ENCODE peak calls at places on chromosomes 5 and 9, in six cellular contexts. F is spleen, S is HepG2, O is A549, G is heart left ventricle, K is sigmoid colon. X is an unnamed sample. For H3K4me1 and H3K9me3, the result is how much of the 10 kb centered on the place peaks cover.

GRCh38 chr5:55160493-55161209 is 680 bp downstream of the GPX8 start:
- DNase-seq in S (no peak), F (no peak), K (peak), O (peak), G (peak), X (no peak)

GRCh38 chr5:147509710-147510651 is at the start of gene DPYSL3:
- DNase-seq in G (peak), F (peak), K (peak), O (peak), S (no peak), X (peak)

GRCh38 chr5:4614088-4614487 is 526.0 kb upstream of the ADAMTS16 start:
- DNase-seq in S (no peak), K (no peak), G (no peak), O (no peak), F (no peak), X (no peak)

GRCh38 chr9:93654351-93654961 is 78.1 kb downstream of the PHF2 start:
- DNase-seq in O (no peak), K (peak), S (no peak), G (no peak), F (peak), X (peak)

GRCh38 chr5:143002459-143003327 is 232.5 kb downstream of the ARHGAP26 start:
- DNase-seq in O (peak), S (no peak), F (peak), G (no peak), K (no peak), X (no peak)

GRCh38 chr5:5409151-5409810 is 13.2 kb upstream of the ICE1 start:
- DNase-seq in S (no peak), F (no peak), G (no peak), K (no peak), O (no peak), X (no peak)

GRCh38 chr5:149680810-149681221 is 49.3 kb upstream of the PPARGC1B start:
- DNase-seq in K (peak), S (no peak), F (peak), O (no peak), G (peak), X (peak)

GRCh38 chr5:84825616-84826015 is 440.9 kb upstream of the EDIL3 start:
- DNase-seq in G (no peak), K (no peak), S (no peak), F (no peak), O (no peak), X (no peak)

GRCh38 chr5:7576023-7576715 is 180.2 kb downstream of the ADCY2 start:
- DNase-seq in S (no peak), F (no peak), K (peak), G (no peak), O (no peak), X (no peak)

GRCh38 chr5:149256451-149256850 is 15.2 kb upstream of the AFAP1L1 start:
- DNase-seq in K (no peak), F (no peak), S (no peak), O (no peak), G (no peak), X (no peak)

GRCh38 chr5:179296150-179296821 is 49.0 kb downstream of the ADAMTS2 start:
- DNase-seq in O (no peak), S (no peak), G (no peak), F (peak), K (peak), X (peak)

GRCh38 chr9:33445389-33445881 is 2.0 kb downstream of the AQP3 start:
- DNase-seq in K (no peak), G (no peak), S (no peak), O (no peak), F (no peak), X (peak)

GRCh38 chr5:137921931-137922330 is 32.7 kb downstream of the PKD2L2 start:
- DNase-seq in S (no peak), F (no peak), O (no peak), G (no peak), K (no peak), X (no peak)

GRCh38 chr5:10628601-10629000 is 64.7 kb downstream of the ANKRD33B start:
- DNase-seq in O (no peak), G (no peak), S (no peak), K (peak), F (no peak), X (no peak)

GRCh38 chr5:139134906-139135305 is 63.3 kb downstream of the SIL1 start:
- DNase-seq in F (no peak), O (no peak), S (no peak), G (no peak), K (no peak), X (no peak)

GRCh38 chr9:14396171-14396570 is 82.2 kb upstream of the NFIB start:
- DNase-seq in G (peak), S (no peak), F (no peak), K (no peak), O (no peak), X (no peak)

GRCh38 chr5:92180406-92180805 is 797.3 kb upstream of the ARRDC3 start:
- DNase-seq in O (no peak), S (no peak), G (no peak), F (no peak), K (no peak), X (no peak)

GRCh38 chr5:157513182-157513581 is 53.2 kb downstream of the NIPAL4 start:
- DNase-seq in K (no peak), G (no peak), S (no peak), O (no peak), F (no peak), X (peak)

GRCh38 chr5:76082790-76083554 is at the start of gene SV2C:
- DNase-seq in S (no peak), G (peak), K (no peak), F (peak), O (no peak), X (peak)

GRCh38 chr5:117488976-117489500 is 914.4 kb upstream of the SEMA6A start:
- DNase-seq in O (no peak), F (no peak), S (no peak), K (no peak), G (no peak), X (no peak)

GRCh38 chr9:36118706-36119105 is 17.8 kb upstream of the GLIPR2 start:
- DNase-seq in S (no peak), K (no peak), F (no peak), O (no peak), G (no peak), X (no peak)

GRCh38 chr9:114317665-114318357 is 5.1 kb upstream of the ORM1 start:
- DNase-seq in K (no peak), F (peak), S (no peak), G (no peak), O (no peak), X (peak)

GRCh38 chr9:86454701-86455402 is 100.6 kb upstream of the TUT7 start:
- DNase-seq in K (no peak), O (no peak), F (no peak), S (no peak), G (no peak), X (no peak)

GRCh38 chr9:126676685-126677143 is 63.0 kb downstream of the LMX1B start:
- DNase-seq in O (no peak), K (no peak), F (no peak), S (no peak), G (no peak), X (peak)

GRCh38 chr5:91223886-91224285 is 159.2 kb downstream of the ARRDC3 start:
- DNase-seq in K (no peak), G (no peak), O (no peak), F (no peak), S (no peak), X (no peak)

GRCh38 chr9:77210116-77210515 is 32.8 kb downstream of the VPS13A start:
- DNase-seq in O (no peak), G (no peak), S (peak), K (no peak), F (no peak), X (no peak)

DNA sequence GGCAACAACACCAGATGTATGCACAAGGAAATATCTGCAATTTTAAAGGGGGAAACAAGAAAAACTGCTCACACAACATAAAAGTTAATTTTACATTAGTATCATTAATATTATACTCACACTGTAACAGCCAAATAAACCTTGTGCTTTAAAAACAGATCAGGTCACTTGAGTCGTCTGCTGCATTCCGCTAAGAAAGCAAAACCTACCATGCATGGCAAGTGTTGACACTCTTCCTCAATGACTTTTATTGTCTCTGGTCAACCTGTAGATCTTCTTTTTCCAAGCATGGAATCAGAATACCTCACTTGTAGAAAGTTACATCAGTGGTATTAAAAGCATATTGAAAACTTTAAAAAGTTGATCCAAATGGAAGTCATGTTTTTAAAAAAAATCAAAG is 246.1 kb downstream of the BNC2 start:
- DNase-seq in K (no peak), S (no peak), F (no peak), O (no peak), G (no peak), X (no peak)
- H3K4me1 ChIP-seq in K (under half), S (under half), F (under half), O (under half), G (under half), X (under half)

GRCh38 chr9:111405701-111406100 is 75.7 kb upstream of the OR2K2 start:
- DNase-seq in S (no peak), K (no peak), F (no peak), G (no peak), O (no peak), X (no peak)
- H3K9me3 ChIP-seq in S (under half), K (under half), F (half or more), G (under half), O (under half), X (under half)

DNA sequence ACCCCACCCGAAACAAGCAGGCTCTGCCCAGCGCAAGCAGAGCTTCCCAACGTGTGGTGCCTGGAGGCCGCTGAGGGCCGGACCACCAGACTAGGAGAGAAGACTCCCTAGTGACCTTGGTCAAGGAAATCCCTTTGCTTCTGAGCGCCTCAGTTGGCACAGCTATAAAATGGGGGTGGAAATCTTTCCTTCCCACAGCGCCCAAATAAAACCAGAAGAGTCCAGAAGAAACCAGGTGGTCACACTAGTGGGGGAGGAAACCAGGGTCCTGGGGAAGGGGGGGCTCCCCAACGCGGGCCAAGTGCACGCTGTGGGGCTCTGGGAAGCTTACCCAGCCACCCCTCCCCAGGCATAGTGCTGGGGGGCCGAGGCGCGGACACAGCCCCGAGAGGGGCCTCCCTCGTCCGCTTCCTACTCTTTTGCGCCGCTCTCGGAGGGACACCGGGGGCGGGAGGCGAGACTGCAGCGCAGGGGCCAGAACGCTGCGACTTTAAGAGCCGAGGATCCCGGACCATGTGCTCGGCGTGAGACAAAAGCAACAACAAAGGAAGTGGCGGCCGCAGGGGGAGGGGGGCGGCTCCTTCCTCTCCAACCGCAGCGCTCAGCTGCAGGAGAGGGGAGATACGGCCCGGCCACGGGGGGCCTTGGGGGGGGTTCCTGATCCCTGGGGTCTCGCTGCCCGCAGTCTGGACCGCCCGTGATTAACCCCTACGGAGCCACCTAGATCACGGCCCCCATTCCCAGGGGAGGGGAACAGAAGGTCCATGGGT is 885 bp downstream of the RNF44 start:
- DNase-seq in F (peak), G (peak), S (peak), K (peak), O (peak), X (peak)
- TF ChIP-seq POLR2A in F (no peak), G (no peak), S (no peak), K (no peak), O (no peak), X (no peak)

DNA sequence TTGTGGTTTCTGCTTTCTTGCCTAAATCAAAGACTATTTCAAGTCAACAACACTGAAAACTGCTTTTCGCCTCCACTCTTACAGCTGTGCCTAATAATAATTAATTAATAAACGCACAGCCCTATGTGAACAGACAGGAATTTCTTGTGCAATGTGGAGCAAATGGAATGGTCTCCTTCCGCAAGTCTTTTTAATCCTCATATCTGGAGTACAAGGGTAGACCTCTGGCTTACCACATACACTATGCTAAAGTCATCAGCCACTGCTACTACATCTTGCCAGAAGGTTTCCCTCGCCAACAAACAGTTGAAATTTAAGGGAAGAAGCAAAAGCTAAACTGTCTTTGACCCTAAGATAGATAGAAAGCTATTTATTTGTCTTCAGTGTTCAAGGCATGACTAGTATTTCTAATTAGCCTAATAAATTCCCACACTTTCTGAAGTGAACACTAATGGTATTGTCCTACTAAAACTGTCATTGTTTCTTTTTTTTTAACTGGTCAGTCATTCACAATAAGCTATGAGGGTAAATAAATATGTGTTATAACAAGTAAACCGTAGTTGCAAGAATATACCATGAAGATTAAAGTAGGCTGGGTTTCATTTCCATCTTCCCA is 63.9 kb downstream of the GOLPH3 start:
- DNase-seq in G (no peak), K (no peak), F (no peak), O (no peak), S (no peak), X (no peak)
- H3K4me1 ChIP-seq in G (under half), K (under half), F (under half), O (under half), S (under half), X (under half)

GRCh38 chr5:3386676-3387075 is 209.0 kb upstream of the IRX1 start:
- DNase-seq in G (no peak), O (no peak), F (no peak), K (no peak), S (no peak), X (no peak)
- H3K9me3 ChIP-seq in G (under half), O (under half), F (under half), K (under half), S (under half), X (under half)

X was measured in right lobe of liver.